ENCODE peak calls at places on chromosomes 16 and 17, in eight cellular contexts. V, F, X, N, Y, E, T and C are unnamed samples.

GRCh38 chr16:24729243-24729966 is at the start of gene TNRC6A:
- DNase-seq in V (peak; percentile 80), F (peak; percentile 89), X (peak; percentile 70), N (peak; percentile 88), Y (peak; percentile 87), E (peak; percentile 64), T (peak; percentile 91), C (peak; percentile 83)

GRCh38 chr16:31459722-31460581 is 651 bp downstream of the ARMC5 start:
- DNase-seq in V (peak; percentile 97), F (peak; percentile 100), X (peak; percentile 99), N (peak; percentile 100), Y (peak; percentile 98), E (peak; percentile 94), T (peak; percentile 88), C (peak; percentile 99)

GRCh38 chr16:2432801-2433505 is 3.7 kb downstream of the CCNF start:
- DNase-seq in V (no peak), F (no peak), X (no peak), N (no peak), Y (no peak), E (no peak), T (no peak), C (no peak)

GRCh38 chr16:67169642-67170167 is 633 bp upstream of the NOL3 start:
- DNase-seq in V (peak; percentile 19), F (no peak), X (no peak), N (peak; percentile 83), Y (peak; percentile 35), E (no peak), T (no peak), C (no peak)

GRCh38 chr17:78040561-78041400 is 82.3 kb downstream of the TNRC6C start:
- DNase-seq in V (no peak), F (peak; percentile 58), X (no peak), N (no peak), Y (peak; percentile 79), E (peak; percentile 17), T (peak; percentile 39), C (peak; percentile 67)

GRCh38 chr17:19019041-19019941 is 14.7 kb upstream of the FAM83G start:
- DNase-seq in V (no peak), F (no peak), X (no peak), N (no peak), Y (peak; percentile 78), E (no peak), T (no peak), C (no peak)

GRCh38 chr16:81583893-81584705 is 139.5 kb downstream of the CMIP start:
- DNase-seq in V (no peak), F (no peak), X (no peak), N (no peak), Y (no peak), E (no peak), T (no peak), C (peak; percentile 79)

GRCh38 chr16:50228364-50228868 is 37.9 kb upstream of the ADCY7 start:
- DNase-seq in V (no peak), F (no peak), X (no peak), N (no peak), Y (no peak), E (no peak), T (no peak), C (no peak)

GRCh38 chr16:22007159-22007508 is 777 bp upstream of the MOSMO start:
- DNase-seq in V (no peak), F (no peak), X (no peak), N (no peak), Y (peak; percentile 45), E (no peak), T (no peak), C (no peak)

GRCh38 chr16:70433456-70434103 is 5.3 kb downstream of the ST3GAL2 start:
- DNase-seq in V (no peak), F (peak; percentile 68), X (no peak), N (no peak), Y (no peak), E (no peak), T (no peak), C (no peak)

GRCh38 chr16:56332464-56333079 is 92.8 kb downstream of the AMFR start:
- DNase-seq in V (peak; percentile 47), F (peak; percentile 49), X (no peak), N (peak; percentile 79), Y (no peak), E (peak; percentile 14), T (no peak), C (peak; percentile 54)

GRCh38 chr16:586047-586644 is 3.7 kb upstream of the RAB40C start:
- DNase-seq in V (no peak), F (no peak), X (no peak), N (no peak), Y (no peak), E (no peak), T (no peak), C (no peak)

GRCh38 chr17:44552361-44552760 is 4.9 kb upstream of the FZD2 start:
- DNase-seq in V (no peak), F (no peak), X (no peak), N (no peak), Y (no peak), E (no peak), T (no peak), C (no peak)

GRCh38 chr16:10172848-10173655 is 9.2 kb downstream of the GRIN2A start:
- DNase-seq in V (peak; percentile 0), F (no peak), X (no peak), N (no peak), Y (no peak), E (no peak), T (no peak), C (peak; percentile 79)

GRCh38 chr17:61127960-61128359 is 271.7 kb upstream of the TBX2 start:
- DNase-seq in V (no peak), F (no peak), X (no peak), N (no peak), Y (no peak), E (no peak), T (no peak), C (no peak)

GRCh38 chr17:58402679-58403078 is 14.7 kb downstream of the RNF43 start:
- DNase-seq in V (no peak), F (no peak), X (no peak), N (no peak), Y (no peak), E (no peak), T (no peak), C (peak; percentile 91)

GRCh38 chr16:77579283-77579985 is 142.9 kb upstream of the NUDT7 start:
- DNase-seq in V (peak; percentile 69), F (no peak), X (no peak), N (no peak), Y (peak; percentile 57), E (no peak), T (no peak), C (no peak)

GRCh38 chr16:15618392-15618791 is 24.6 kb downstream of the MARF1 start:
- DNase-seq in V (peak; percentile 91), F (no peak), X (no peak), N (no peak), Y (no peak), E (no peak), T (no peak), C (peak; percentile 5)

GRCh38 chr16:85210423-85211169 is 98.3 kb upstream of the CIBAR2 start:
- DNase-seq in V (no peak), F (no peak), X (no peak), N (no peak), Y (no peak), E (no peak), T (no peak), C (peak; percentile 68)

GRCh38 chr17:14165672-14166071 is 71.0 kb downstream of the CDRT15 start:
- DNase-seq in V (no peak), F (no peak), X (no peak), N (no peak), Y (no peak), E (no peak), T (no peak), C (no peak)

GRCh38 chr17:48610282-48611211 is at the start of gene HOXB7:
- DNase-seq in V (peak; percentile 42), F (no peak), X (no peak), N (peak; percentile 83), Y (peak; percentile 62), E (no peak), T (no peak), C (no peak)

GRCh38 chr17:34361478-34362061 is 1.5 kb downstream of the CCL1 start:
- DNase-seq in V (peak; percentile 82), F (peak; percentile 87), X (peak; percentile 77), N (peak; percentile 89), Y (peak; percentile 100), E (no peak), T (peak; percentile 51), C (peak; percentile 57)

GRCh38 chr16:53619247-53619646 is 84.4 kb downstream of the RPGRIP1L start:
- DNase-seq in V (no peak), F (no peak), X (no peak), N (no peak), Y (no peak), E (no peak), T (no peak), C (no peak)

GRCh38 chr16:56245197-56245596 is 53.9 kb downstream of the GNAO1 start:
- DNase-seq in V (no peak), F (no peak), X (peak; percentile 20), N (no peak), Y (no peak), E (no peak), T (no peak), C (peak; percentile 80)

GRCh38 chr16:17817260-17817659 is 346.5 kb upstream of the XYLT1 start:
- DNase-seq in V (no peak), F (no peak), X (no peak), N (no peak), Y (no peak), E (no peak), T (no peak), C (no peak)

GRCh38 chr17:19448341-19449268 is 37.6 kb downstream of the RNF112 start:
- DNase-seq in V (peak; percentile 85), F (peak; percentile 87), X (peak; percentile 82), N (no peak), Y (no peak), E (no peak), T (no peak), C (peak; percentile 82)

GRCh38 chr17:44599298-44600175 is 42.3 kb downstream of the FZD2 start:
- DNase-seq in V (peak; percentile 93), F (peak; percentile 89), X (peak; percentile 84), N (peak; percentile 75), Y (no peak), E (no peak), T (no peak), C (no peak)

GRCh38 chr16:83851473-83851872 is 43.7 kb downstream of the HSBP1 start:
- DNase-seq in V (no peak), F (no peak), X (no peak), N (no peak), Y (no peak), E (no peak), T (no peak), C (no peak)

GRCh38 chr17:44082206-44082605 is 11.7 kb downstream of the G6PC3 start:
- DNase-seq in V (no peak), F (no peak), X (no peak), N (no peak), Y (no peak), E (no peak), T (no peak), C (no peak)

GRCh38 chr16:28935924-28936783 is 4.4 kb downstream of the CD19 start:
- DNase-seq in V (no peak), F (peak; percentile 57), X (no peak), N (peak; percentile 54), Y (no peak), E (no peak), T (peak; percentile 91), C (peak; percentile 38)

GRCh38 chr16:87133966-87134945 is 182.9 kb downstream of the C16orf95 start:
- DNase-seq in V (no peak), F (no peak), X (no peak), N (no peak), Y (no peak), E (no peak), T (no peak), C (no peak)

GRCh38 chr16:5642470-5642869 is 544.9 kb upstream of the EEF2KMT start:
- DNase-seq in V (no peak), F (no peak), X (no peak), N (no peak), Y (no peak), E (no peak), T (no peak), C (no peak)

GRCh38 chr16:25012525-25012991 is 2.6 kb downstream of the ARHGAP17 start:
- DNase-seq in V (no peak), F (no peak), X (peak; percentile 75), N (no peak), Y (no peak), E (no peak), T (no peak), C (peak; percentile 57)

GRCh38 chr16:78310990-78311561 is 211.6 kb downstream of the WWOX start:
- DNase-seq in V (peak; percentile 70), F (no peak), X (no peak), N (peak; percentile 54), Y (peak; percentile 59), E (no peak), T (no peak), C (no peak)